ENCODE peak calls at places on chromosomes 11 and 22, in five cellular contexts. A is PC-3, I is neural progenitor cell, S is GM23338, Y is IMR-90. K is an unnamed sample. For H4K20me1, the result is how much of the 10 kb centered on the place peaks cover.

GRCh38 chr11:120043323-120043945 is 94.5 kb downstream of the TRIM29 start:
- DNase-seq in S (no peak), I (no peak), A (no peak), Y (no peak), K (no peak)

GRCh38 chr11:76892305-76892704 is 31.6 kb downstream of the ACER3 start:
- DNase-seq in S (no peak), A (no peak), I (no peak), Y (no peak), K (no peak)

GRCh38 chr22:38870312-38870741 is 1.7 kb downstream of the CBX6 start:
- DNase-seq in A (peak), Y (peak), I (peak), S (peak), K (peak)

GRCh38 chr22:35191412-35191811 is 65.9 kb upstream of the HMGXB4 start:
- DNase-seq in I (no peak), A (peak), Y (peak), S (no peak), K (peak)

GRCh38 chr22:49964136-49964492 is 3.5 kb downstream of the PIM3 start:
- DNase-seq in I (no peak), S (no peak), Y (no peak), A (no peak), K (no peak)

GRCh38 chr11:102345923-102346322 is 1.1 kb upstream of the BIRC2 start:
- DNase-seq in Y (peak), S (no peak), A (peak), I (no peak), K (peak)

GRCh38 chr11:62444271-62444833 is 25.5 kb downstream of the SCGB1A1 start:
- DNase-seq in A (no peak), I (peak), S (no peak), Y (peak), K (peak)

GRCh38 chr11:73980001-73980960 is 2.4 kb downstream of the UCP2 start:
- DNase-seq in A (peak), Y (peak), S (peak), I (no peak), K (no peak)

GRCh38 chr22:19374410-19374809 is 57.1 kb downstream of the HIRA start:
- DNase-seq in S (no peak), A (no peak), Y (no peak), I (no peak), K (no peak)

GRCh38 chr22:41491379-41492100 is 22.6 kb downstream of the ACO2 start:
- DNase-seq in S (no peak), I (no peak), A (no peak), Y (peak), K (no peak)

GRCh38 chr22:24525416-24526037 is 29.4 kb downstream of the GUCD1 start:
- DNase-seq in A (peak), I (peak), Y (peak), S (peak), K (peak)

GRCh38 chr11:100738701-100739100 is 51.6 kb downstream of the ARHGAP42 start:
- DNase-seq in I (no peak), A (no peak), S (no peak), Y (no peak), K (no peak)

GRCh38 chr22:47127441-47127871 is 365.0 kb downstream of the TBC1D22A start:
- DNase-seq in A (no peak), S (no peak), I (no peak), Y (no peak), K (no peak)

GRCh38 chr22:30892286-30892685 is 76.3 kb downstream of the MORC2 start:
- DNase-seq in A (no peak), Y (no peak), I (no peak), S (no peak), K (no peak)

GRCh38 chr11:126115820-126116319 is 53.2 kb upstream of the CDON start:
- DNase-seq in Y (peak), A (peak), I (peak), S (peak), K (peak)

GRCh38 chr22:44944891-44945600 is 64.8 kb downstream of the PHF21B start:
- DNase-seq in S (peak), Y (no peak), A (no peak), I (peak), K (no peak)
- H4K20me1 ChIP-seq in S (under half), Y (under half), A (under half), I (half or more), K (under half)

DNA sequence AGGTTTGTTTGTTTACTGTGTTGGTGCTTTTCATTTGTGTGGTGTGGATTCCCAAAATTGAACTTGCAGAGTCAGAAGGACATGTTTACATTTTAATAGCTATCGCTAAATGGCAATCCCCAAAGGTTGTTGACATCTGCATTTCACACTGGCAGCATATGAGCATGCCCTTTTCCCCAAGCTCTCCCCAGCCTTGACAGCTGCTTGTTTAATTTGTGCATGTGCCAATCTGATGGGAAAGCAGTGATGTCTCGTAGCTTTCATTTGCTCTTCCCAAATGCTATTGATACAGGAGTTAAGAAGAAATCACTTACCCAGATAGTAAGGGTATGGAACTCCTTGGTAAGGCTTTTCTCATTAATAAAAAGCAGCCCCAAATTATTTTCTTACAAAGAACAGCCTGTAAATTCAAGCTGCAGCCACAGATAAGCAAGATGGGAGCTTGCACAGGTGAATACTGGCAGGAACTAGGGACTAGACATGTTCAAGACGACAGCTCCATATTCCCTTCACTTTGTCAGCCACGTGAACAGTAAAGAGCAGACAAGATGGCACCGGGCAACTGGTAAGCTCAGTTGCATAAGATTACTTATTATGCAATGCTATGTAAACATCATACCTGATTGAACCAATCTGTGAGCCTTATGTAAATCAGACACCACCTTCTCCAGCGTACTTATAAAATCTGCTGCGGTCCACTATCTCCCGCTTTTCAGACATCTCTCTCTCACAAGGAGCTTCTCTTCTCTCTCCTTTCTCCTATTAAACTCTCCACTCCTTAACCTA is 87.4 kb downstream of the IGLL5 start:
- DNase-seq in A (no peak), I (no peak), Y (no peak), S (no peak), K (no peak)
- H4K20me1 ChIP-seq in A (under half), I (under half), Y (under half), S (under half), K (under half)

GRCh38 chr11:47524200-47524874 is 28.6 kb downstream of the CELF1 start:
- DNase-seq in S (no peak), A (no peak), Y (no peak), I (no peak), K (peak)
- H4K20me1 ChIP-seq in S (half or more), A (under half), Y (half or more), I (half or more), K (under half)

DNA sequence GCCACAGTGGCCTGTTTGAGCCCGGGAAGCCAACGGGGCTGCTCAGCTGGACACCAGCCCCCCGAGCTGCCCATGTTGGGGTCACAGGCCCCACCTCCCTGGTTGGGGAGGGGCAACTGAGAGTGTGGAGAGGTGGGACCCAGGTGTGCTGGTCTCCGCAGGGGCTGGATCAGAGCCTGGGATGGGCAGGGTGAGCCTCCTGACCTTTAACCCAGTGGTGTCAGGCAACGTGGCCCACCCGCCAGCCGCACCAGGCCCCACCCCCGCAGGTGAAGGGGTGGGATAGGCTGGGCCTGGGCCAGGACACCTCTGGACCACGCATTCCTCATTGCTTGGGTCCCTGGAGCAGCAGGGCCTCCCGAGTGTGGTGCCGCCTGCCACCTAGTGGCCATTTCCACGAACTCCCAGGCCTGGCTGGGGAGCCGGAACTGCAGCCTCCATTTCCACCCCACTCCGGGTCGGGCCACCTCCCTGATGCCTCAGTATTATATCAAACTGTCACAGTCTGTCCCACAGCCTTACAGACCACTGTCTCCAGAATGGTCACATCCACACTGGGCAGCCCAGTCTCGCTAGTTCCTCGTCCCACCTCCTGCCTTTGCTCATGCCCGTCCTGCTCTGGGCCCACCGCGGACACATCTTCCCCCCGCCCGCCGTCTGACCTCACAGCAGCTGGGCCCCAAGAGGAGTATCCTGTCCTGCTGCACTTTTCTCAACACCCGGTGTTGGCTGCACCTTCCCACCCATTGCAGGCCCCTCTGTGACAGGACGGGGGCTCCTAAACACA is 13.3 kb upstream of the PPP6R3 start:
- DNase-seq in A (peak), S (peak), I (peak), Y (peak), K (peak)
- H4K20me1 ChIP-seq in A (under half), S (under half), I (under half), Y (under half), K (under half)

GRCh38 chr11:36953986-36954385 is 355.9 kb upstream of the RAG2 start:
- DNase-seq in I (no peak), A (peak), S (no peak), Y (no peak), K (peak)

GRCh38 chr11:36945384-36945783 is 347.3 kb upstream of the RAG2 start:
- DNase-seq in Y (peak), A (peak), I (no peak), S (no peak), K (peak)

GRCh38 chr11:36948445-36949171 is 350.6 kb upstream of the RAG2 start:
- DNase-seq in A (no peak), S (no peak), I (no peak), Y (no peak), K (no peak)
- H4K20me1 ChIP-seq in A (under half), S (under half), I (under half), Y (under half), K (under half)